ENCODE peak calls at places on chromosomes 12 and 14, in ten cellular contexts. One of them, this sample, is unnamed.
A peak's percentile ranks its signal among the peaks of the same experiment; 100 is the strongest.

GRCh38 chr14:94129758-94130414 is 482 bp upstream of the IFI27L2 start:
- DNase-seq in stomach: no peak
- DNase-seq in frontal cortex: no peak
- DNase-seq in T-helper 9 cell: peak; percentile 21
- DNase-seq in WTC11: no peak
- DNase-seq in lower leg skin: peak; percentile 85
- DNase-seq in activated CD4-positive, CD25-positive, alpha-beta regulatory T cell treated with anti-CD3 and anti-CD28 coated beads, Interleukin-2, amount 50 U/mL, for 72 hours: peak; percentile 37
- DNase-seq in EL: peak; percentile 73
- DNase-seq in foreskin fibroblast: peak; percentile 88
- DNase-seq in effector memory CD8-positive, alpha-beta T cell: no peak
- DNase-seq in this sample: peak; percentile 46

GRCh38 chr12:121794532-121795028 is 1.1 kb upstream of the RHOF start:
- DNase-seq in T-helper 9 cell: no peak
- DNase-seq in lower leg skin: no peak
- DNase-seq in WTC11: no peak
- DNase-seq in stomach: no peak
- DNase-seq in effector memory CD8-positive, alpha-beta T cell: no peak
- DNase-seq in activated CD4-positive, CD25-positive, alpha-beta regulatory T cell treated with anti-CD3 and anti-CD28 coated beads, Interleukin-2, amount 50 U/mL, for 72 hours: peak; percentile 65
- DNase-seq in foreskin fibroblast: no peak
- DNase-seq in EL: no peak
- DNase-seq in frontal cortex: no peak
- DNase-seq in this sample: no peak

GRCh38 chr12:115398311-115398781 is 714.4 kb upstream of the TBX3 start:
- DNase-seq in stomach: no peak
- DNase-seq in effector memory CD8-positive, alpha-beta T cell: no peak
- DNase-seq in lower leg skin: no peak
- DNase-seq in T-helper 9 cell: no peak
- DNase-seq in EL: peak; percentile 6
- DNase-seq in activated CD4-positive, CD25-positive, alpha-beta regulatory T cell treated with anti-CD3 and anti-CD28 coated beads, Interleukin-2, amount 50 U/mL, for 72 hours: no peak
- DNase-seq in frontal cortex: no peak
- DNase-seq in WTC11: no peak
- DNase-seq in foreskin fibroblast: peak; percentile 18
- DNase-seq in this sample: no peak

GRCh38 chr12:46373303-46374182 is 970 bp upstream of the SLC38A2 start:
- DNase-seq in foreskin fibroblast: peak; percentile 73
- DNase-seq in WTC11: peak; percentile 70
- DNase-seq in frontal cortex: peak; percentile 10
- DNase-seq in activated CD4-positive, CD25-positive, alpha-beta regulatory T cell treated with anti-CD3 and anti-CD28 coated beads, Interleukin-2, amount 50 U/mL, for 72 hours: peak; percentile 51
- DNase-seq in EL: peak; percentile 67
- DNase-seq in effector memory CD8-positive, alpha-beta T cell: peak; percentile 28
- DNase-seq in lower leg skin: peak; percentile 92
- DNase-seq in T-helper 9 cell: peak; percentile 25
- DNase-seq in stomach: peak; percentile 51
- DNase-seq in this sample: peak; percentile 63

GRCh38 chr12:89259831-89260230 is 92.5 kb downstream of the DUSP6 start:
- DNase-seq in lower leg skin: no peak
- DNase-seq in frontal cortex: no peak
- DNase-seq in WTC11: no peak
- DNase-seq in T-helper 9 cell: no peak
- DNase-seq in foreskin fibroblast: peak; percentile 42
- DNase-seq in stomach: no peak
- DNase-seq in effector memory CD8-positive, alpha-beta T cell: no peak
- DNase-seq in activated CD4-positive, CD25-positive, alpha-beta regulatory T cell treated with anti-CD3 and anti-CD28 coated beads, Interleukin-2, amount 50 U/mL, for 72 hours: no peak
- DNase-seq in EL: no peak
- DNase-seq in this sample: no peak

GRCh38 chr14:85573406-85573805 is 43.5 kb downstream of the FLRT2 start:
- DNase-seq in foreskin fibroblast: no peak
- DNase-seq in WTC11: no peak
- DNase-seq in T-helper 9 cell: no peak
- DNase-seq in activated CD4-positive, CD25-positive, alpha-beta regulatory T cell treated with anti-CD3 and anti-CD28 coated beads, Interleukin-2, amount 50 U/mL, for 72 hours: no peak
- DNase-seq in effector memory CD8-positive, alpha-beta T cell: no peak
- DNase-seq in frontal cortex: no peak
- DNase-seq in EL: peak; percentile 14
- DNase-seq in stomach: no peak
- DNase-seq in lower leg skin: no peak
- DNase-seq in this sample: no peak

GRCh38 chr12:95412826-95413311 is 61.1 kb upstream of the METAP2 start:
- DNase-seq in T-helper 9 cell: no peak
- DNase-seq in lower leg skin: no peak
- DNase-seq in frontal cortex: no peak
- DNase-seq in EL: peak; percentile 93
- DNase-seq in activated CD4-positive, CD25-positive, alpha-beta regulatory T cell treated with anti-CD3 and anti-CD28 coated beads, Interleukin-2, amount 50 U/mL, for 72 hours: no peak
- DNase-seq in effector memory CD8-positive, alpha-beta T cell: no peak
- DNase-seq in stomach: no peak
- DNase-seq in foreskin fibroblast: peak; percentile 95
- DNase-seq in WTC11: no peak
- DNase-seq in this sample: no peak

GRCh38 chr14:51087024-51087423 is 7.9 kb downstream of the TRIM9 start:
- DNase-seq in WTC11: peak; percentile 32
- DNase-seq in activated CD4-positive, CD25-positive, alpha-beta regulatory T cell treated with anti-CD3 and anti-CD28 coated beads, Interleukin-2, amount 50 U/mL, for 72 hours: no peak
- DNase-seq in lower leg skin: no peak
- DNase-seq in EL: peak; percentile 6
- DNase-seq in frontal cortex: no peak
- DNase-seq in foreskin fibroblast: peak; percentile 27
- DNase-seq in effector memory CD8-positive, alpha-beta T cell: no peak
- DNase-seq in stomach: no peak
- DNase-seq in T-helper 9 cell: no peak
- DNase-seq in this sample: no peak

GRCh38 chr14:59199205-59199604 is 10.7 kb downstream of the DAAM1 start:
- DNase-seq in lower leg skin: no peak
- DNase-seq in frontal cortex: no peak
- DNase-seq in stomach: no peak
- DNase-seq in effector memory CD8-positive, alpha-beta T cell: no peak
- DNase-seq in EL: no peak
- DNase-seq in T-helper 9 cell: no peak
- DNase-seq in foreskin fibroblast: no peak
- DNase-seq in activated CD4-positive, CD25-positive, alpha-beta regulatory T cell treated with anti-CD3 and anti-CD28 coated beads, Interleukin-2, amount 50 U/mL, for 72 hours: no peak
- DNase-seq in WTC11: no peak
- DNase-seq in this sample: no peak

GRCh38 chr14:24337824-24338175 is 2.0 kb downstream of the RIPK3 start:
- DNase-seq in EL: no peak
- DNase-seq in foreskin fibroblast: no peak
- DNase-seq in activated CD4-positive, CD25-positive, alpha-beta regulatory T cell treated with anti-CD3 and anti-CD28 coated beads, Interleukin-2, amount 50 U/mL, for 72 hours: no peak
- DNase-seq in effector memory CD8-positive, alpha-beta T cell: no peak
- DNase-seq in frontal cortex: no peak
- DNase-seq in WTC11: no peak
- DNase-seq in stomach: no peak
- DNase-seq in lower leg skin: no peak
- DNase-seq in T-helper 9 cell: no peak
- DNase-seq in this sample: no peak

GRCh38 chr12:88310069-88310468 is 168.0 kb downstream of the TMTC3 start:
- DNase-seq in T-helper 9 cell: no peak
- DNase-seq in EL: peak; percentile 81
- DNase-seq in stomach: no peak
- DNase-seq in foreskin fibroblast: peak; percentile 94
- DNase-seq in effector memory CD8-positive, alpha-beta T cell: no peak
- DNase-seq in WTC11: no peak
- DNase-seq in activated CD4-positive, CD25-positive, alpha-beta regulatory T cell treated with anti-CD3 and anti-CD28 coated beads, Interleukin-2, amount 50 U/mL, for 72 hours: no peak
- DNase-seq in lower leg skin: no peak
- DNase-seq in frontal cortex: no peak
- DNase-seq in this sample: no peak

GRCh38 chr14:82387699-82388098 is 854.0 kb upstream of the SEL1L start:
- DNase-seq in EL: no peak
- DNase-seq in foreskin fibroblast: peak; percentile 15
- DNase-seq in frontal cortex: no peak
- DNase-seq in WTC11: no peak
- DNase-seq in lower leg skin: no peak
- DNase-seq in T-helper 9 cell: no peak
- DNase-seq in stomach: peak; percentile 27
- DNase-seq in activated CD4-positive, CD25-positive, alpha-beta regulatory T cell treated with anti-CD3 and anti-CD28 coated beads, Interleukin-2, amount 50 U/mL, for 72 hours: no peak
- DNase-seq in effector memory CD8-positive, alpha-beta T cell: no peak
- DNase-seq in this sample: no peak

GRCh38 chr14:24285351-24285750 is 14.0 kb upstream of the RABGGTA start:
- DNase-seq in frontal cortex: no peak
- DNase-seq in WTC11: no peak
- DNase-seq in lower leg skin: no peak
- DNase-seq in effector memory CD8-positive, alpha-beta T cell: no peak
- DNase-seq in EL: no peak
- DNase-seq in activated CD4-positive, CD25-positive, alpha-beta regulatory T cell treated with anti-CD3 and anti-CD28 coated beads, Interleukin-2, amount 50 U/mL, for 72 hours: no peak
- DNase-seq in stomach: no peak
- DNase-seq in foreskin fibroblast: no peak
- DNase-seq in T-helper 9 cell: no peak
- DNase-seq in this sample: no peak

GRCh38 chr14:90514015-90514398 is 117.2 kb downstream of the CALM1 start:
- DNase-seq in stomach: no peak
- DNase-seq in WTC11: no peak
- DNase-seq in EL: no peak
- DNase-seq in T-helper 9 cell: no peak
- DNase-seq in frontal cortex: no peak
- DNase-seq in activated CD4-positive, CD25-positive, alpha-beta regulatory T cell treated with anti-CD3 and anti-CD28 coated beads, Interleukin-2, amount 50 U/mL, for 72 hours: no peak
- DNase-seq in effector memory CD8-positive, alpha-beta T cell: no peak
- DNase-seq in foreskin fibroblast: no peak
- DNase-seq in lower leg skin: no peak
- DNase-seq in this sample: no peak

GRCh38 chr12:117441751-117442150 is 80.3 kb upstream of the NOS1 start:
- DNase-seq in frontal cortex: peak; percentile 54
- DNase-seq in stomach: no peak
- DNase-seq in T-helper 9 cell: no peak
- DNase-seq in WTC11: no peak
- DNase-seq in lower leg skin: peak; percentile 86
- DNase-seq in EL: peak; percentile 34
- DNase-seq in foreskin fibroblast: peak; percentile 5
- DNase-seq in effector memory CD8-positive, alpha-beta T cell: no peak
- DNase-seq in activated CD4-positive, CD25-positive, alpha-beta regulatory T cell treated with anti-CD3 and anti-CD28 coated beads, Interleukin-2, amount 50 U/mL, for 72 hours: no peak
- DNase-seq in this sample: no peak

This sample was measured in KBM-7.